ENCODE peak calls at places on chromosomes 3 and 15, in six cellular contexts. Q, P, X, Y, U and E are unnamed samples.

GRCh38 chr3:122103821-122104514 is 48.8 kb downstream of the CD86 start:
- DNase-seq in Q (no peak), P (no peak), U (no peak), Y (no peak), X (no peak), E (no peak)

GRCh38 chr3:186782542-186783069 is 771 bp upstream of the EIF4A2 start:
- DNase-seq in X (no peak), U (no peak), Q (no peak), P (no peak), Y (no peak), E (no peak)

GRCh38 chr15:40051616-40052415 is 12.8 kb upstream of the SRP14 start:
- DNase-seq in Y (no peak), Q (no peak), U (no peak), P (no peak), X (no peak), E (peak)

GRCh38 chr15:52784799-52785671 is 5.1 kb downstream of the ONECUT1 start:
- DNase-seq in Q (no peak), P (no peak), U (no peak), Y (no peak), X (no peak), E (no peak)

GRCh38 chr3:143775401-143775970 is 72.8 kb downstream of the SLC9A9 start:
- DNase-seq in P (peak), Q (no peak), Y (no peak), U (no peak), X (no peak), E (no peak)

GRCh38 chr3:48024401-48024800 is 8.2 kb upstream of the MAP4 start:
- DNase-seq in P (no peak), Y (no peak), X (no peak), U (no peak), Q (no peak), E (no peak)

GRCh38 chr3:136141296-136141785 is 54.8 kb downstream of the MSL2 start:
- DNase-seq in X (no peak), Q (no peak), U (no peak), P (no peak), Y (no peak), E (no peak)

GRCh38 chr3:87426916-87427315 is 150.5 kb upstream of the POU1F1 start:
- DNase-seq in P (no peak), X (no peak), Q (no peak), Y (no peak), U (no peak), E (no peak)

GRCh38 chr3:153339065-153339464 is 177.0 kb downstream of the RAP2B start:
- DNase-seq in Y (no peak), U (no peak), Q (no peak), X (no peak), P (no peak), E (no peak)